ENCODE peak calls at places on chromosomes 5 and 9, in seven cellular contexts. B, R, J, O, S, F and M are unnamed samples.

GRCh38 chr9:137046094-137046787 is at the start of gene NPDC1:
- DNase-seq in O (peak; percentile 90), F (peak; percentile 78), S (peak; percentile 74), B (peak; percentile 73), R (peak; percentile 61), J (peak; percentile 52), M (peak; percentile 77)

GRCh38 chr5:107501965-107502691 is 168.6 kb downstream of the EFNA5 start:
- DNase-seq in R (peak; percentile 68), O (peak; percentile 76), B (no peak), S (no peak), F (no peak), J (no peak), M (peak; percentile 11)

GRCh38 chr9:89052470-89053097 is 61.3 kb downstream of the S1PR3 start:
- DNase-seq in O (no peak), R (no peak), B (no peak), S (no peak), F (no peak), J (no peak), M (no peak)

GRCh38 chr5:73300520-73301207 is 127.7 kb downstream of the TMEM174 start:
- DNase-seq in O (no peak), F (peak; percentile 57), R (no peak), B (no peak), S (no peak), J (no peak), M (no peak)

GRCh38 chr5:133111299-133111698 is 59.5 kb downstream of the HSPA4 start:
- DNase-seq in J (peak; percentile 61), O (peak; percentile 87), S (peak; percentile 63), B (peak; percentile 74), F (peak; percentile 80), R (peak; percentile 80), M (peak; percentile 82)

GRCh38 chr5:132104561-132104960 is 31.0 kb downstream of the CSF2 start:
- DNase-seq in R (peak; percentile 66), B (peak; percentile 46), F (peak; percentile 51), O (no peak), J (no peak), S (no peak), M (peak; percentile 72)

GRCh38 chr5:55694152-55694830 is 17.8 kb downstream of the SLC38A9 start:
- DNase-seq in S (no peak), O (peak; percentile 78), F (peak; percentile 34), J (no peak), B (no peak), R (peak; percentile 43), M (peak; percentile 56)

GRCh38 chr5:98588225-98588624 is 185.2 kb upstream of the RGMB start:
- DNase-seq in J (no peak), S (no peak), O (peak; percentile 81), R (peak; percentile 37), B (no peak), F (no peak), M (peak; percentile 17)

GRCh38 chr5:26903469-26903868 is 134.9 kb downstream of the CDH9 start:
- DNase-seq in J (no peak), B (no peak), S (no peak), F (no peak), O (no peak), R (no peak), M (no peak)

GRCh38 chr5:140883927-140884697 is 2.2 kb downstream of the PCDHA13 start:
- DNase-seq in B (no peak), J (no peak), F (no peak), O (no peak), S (no peak), R (no peak), M (no peak)